ENCODE peak calls at places on chromosomes 6 and 20, in four cellular contexts. G is T-helper 2 cell, P is NCI-H510A, Z is NCI-H1436 treated with DMSO at 0.1 percent for 48 hours. D is an unnamed sample.

GRCh38 chr6:27088068-27088467 is 159.4 kb upstream of the PRSS16 start:
- DNase-seq in G (no peak), P (no peak), Z (no peak), D (no peak)

GRCh38 chr20:37986873-37987601 is 46.2 kb downstream of the TTI1 start:
- DNase-seq in G (no peak), P (no peak), Z (no peak), D (no peak)

GRCh38 chr6:150831577-150831976 is 33.9 kb upstream of the MTHFD1L start:
- DNase-seq in G (no peak), P (no peak), Z (no peak), D (no peak)

GRCh38 chr20:59387891-59388290 is 87.5 kb downstream of the EDN3 start:
- DNase-seq in G (no peak), P (no peak), Z (no peak), D (no peak)

GRCh38 chr6:110547266-110547964 is 71.0 kb upstream of the SLC22A16 start:
- DNase-seq in G (no peak), P (no peak), Z (no peak), D (no peak)

GRCh38 chr6:152981989-152982767 is 663 bp downstream of the FBXO5 start:
- DNase-seq in G (no peak), P (no peak), Z (no peak), D (no peak)

GRCh38 chr20:7601431-7601830 is 338.8 kb downstream of the HAO1 start:
- DNase-seq in G (no peak), P (no peak), Z (no peak), D (no peak)

GRCh38 chr6:8526619-8527018 is 91.3 kb upstream of the SLC35B3 start:
- DNase-seq in G (no peak), P (no peak), Z (no peak), D (no peak)

GRCh38 chr6:166344240-166344639 is 1.9 kb upstream of the SFT2D1 start:
- DNase-seq in G (no peak), P (no peak), Z (no peak), D (no peak)

GRCh38 chr6:53734473-53735299 is 60.1 kb upstream of the LRRC1 start:
- DNase-seq in G (no peak), P (peak), Z (no peak), D (no peak)

GRCh38 chr6:137424243-137424642 is 70.0 kb downstream of the OLIG3 start:
- DNase-seq in G (no peak), P (no peak), Z (no peak), D (no peak)

GRCh38 chr6:134117409-134117808 is 65.0 kb upstream of the SLC2A12 start:
- DNase-seq in G (no peak), P (no peak), Z (no peak), D (no peak)

GRCh38 chr6:30206799-30207618 is 6.2 kb downstream of the TRIM26 start:
- DNase-seq in G (no peak), P (no peak), Z (no peak), D (no peak)

GRCh38 chr6:104753251-104753650 is 106.5 kb downstream of the HACE1 start:
- DNase-seq in G (no peak), P (no peak), Z (no peak), D (no peak)

GRCh38 chr6:141988954-141989705 is 143.6 kb upstream of the GJE1 start:
- DNase-seq in G (peak), P (peak), Z (no peak), D (no peak)

GRCh38 chr6:35496036-35496850 is 636 bp downstream of the TEAD3 start:
- DNase-seq in G (no peak), P (no peak), Z (no peak), D (no peak)

GRCh38 chr20:51190783-51191180 is 167.9 kb upstream of the KCNG1 start:
- DNase-seq in G (no peak), P (no peak), Z (no peak), D (no peak)

GRCh38 chr6:31799781-31800180 is 4.2 kb upstream of the VARS1 start:
- DNase-seq in G (no peak), P (no peak), Z (no peak), D (no peak)

GRCh38 chr20:830011-830521 is 3.4 kb upstream of the FAM110A start:
- DNase-seq in G (no peak), P (no peak), Z (no peak), D (no peak)

GRCh38 chr20:5786930-5787826 is 37.0 kb downstream of the SHLD1 start:
- DNase-seq in G (no peak), P (no peak), Z (no peak), D (no peak)

GRCh38 chr20:5448449-5449118 is 131.8 kb upstream of the PROKR2 start:
- DNase-seq in G (peak), P (no peak), Z (no peak), D (no peak)

GRCh38 chr20:34246126-34246626 is 5.0 kb downstream of the ASIP start:
- DNase-seq in G (no peak), P (no peak), Z (no peak), D (no peak)

GRCh38 chr6:53503060-53503459 is 41.8 kb downstream of the GCLC start:
- DNase-seq in G (no peak), P (no peak), Z (no peak), D (no peak)

D was measured in DMS79.